ENCODE peak calls at places on chromosomes 1 and 21, in five cellular contexts. J, V, Y, E and U are unnamed samples.

GRCh38 chr1:187696092-187696491 is 867.3 kb downstream of the PLA2G4A start:
- DNase-seq in J (no peak), V (no peak), Y (no peak), E (no peak), U (no peak)

GRCh38 chr1:228329887-228330286 is 76.7 kb downstream of the TRIM11 start:
- DNase-seq in J (no peak), V (no peak), Y (no peak), E (no peak), U (no peak)

GRCh38 chr21:27258222-27258621 is 291.3 kb upstream of the ADAMTS5 start:
- DNase-seq in J (no peak), V (no peak), Y (no peak), E (no peak), U (no peak)

GRCh38 chr1:169186106-169186505 is 79.6 kb downstream of the ATP1B1 start:
- DNase-seq in J (no peak), V (no peak), Y (no peak), E (no peak), U (no peak)

GRCh38 chr1:3019007-3019515 is 2.2 kb upstream of the ACTRT2 start:
- DNase-seq in J (no peak), V (no peak), Y (no peak), E (no peak), U (no peak)

GRCh38 chr1:245337829-245338484 is 183.2 kb downstream of the KIF26B start:
- DNase-seq in J (no peak), V (no peak), Y (no peak), E (no peak), U (peak; percentile 63)

GRCh38 chr1:115134850-115135484 is 45.7 kb upstream of the TSPAN2 start:
- DNase-seq in J (peak; percentile 22), V (no peak), Y (no peak), E (no peak), U (no peak)

GRCh38 chr1:22711071-22711470 is 432 bp downstream of the EPHB2 start:
- DNase-seq in J (no peak), V (no peak), Y (no peak), E (no peak), U (no peak)

GRCh38 chr1:174626031-174627020 is 178.6 kb downstream of the GPR52 start:
- DNase-seq in J (peak; percentile 16), V (no peak), Y (no peak), E (no peak), U (no peak)

GRCh38 chr1:62361426-62361825 is 42.2 kb upstream of the KANK4 start:
- DNase-seq in J (no peak), V (no peak), Y (no peak), E (no peak), U (no peak)

GRCh38 chr1:207941664-207942063 is 30.7 kb upstream of the CD34 start:
- DNase-seq in J (no peak), V (no peak), Y (no peak), E (no peak), U (no peak)

GRCh38 chr21:45972353-45972715 is 9.2 kb upstream of the COL6A1 start:
- DNase-seq in J (no peak), V (no peak), Y (no peak), E (no peak), U (no peak)

GRCh38 chr21:37188825-37189224 is 78.3 kb downstream of the VPS26C start:
- DNase-seq in J (no peak), V (no peak), Y (no peak), E (no peak), U (no peak)

GRCh38 chr1:209720326-209720725 is 15.7 kb downstream of the HSD11B1 start:
- DNase-seq in J (no peak), V (no peak), Y (no peak), E (no peak), U (no peak)

GRCh38 chr1:209717818-209718217 is 13.2 kb downstream of the HSD11B1 start:
- DNase-seq in J (no peak), V (no peak), Y (no peak), E (no peak), U (no peak)

GRCh38 chr1:209714338-209714737 is 9.7 kb downstream of the HSD11B1 start:
- DNase-seq in J (no peak), V (no peak), Y (no peak), E (no peak), U (no peak)

GRCh38 chr1:209710837-209711236 is 6.2 kb downstream of the HSD11B1 start:
- DNase-seq in J (no peak), V (no peak), Y (no peak), E (no peak), U (no peak)

DNA sequence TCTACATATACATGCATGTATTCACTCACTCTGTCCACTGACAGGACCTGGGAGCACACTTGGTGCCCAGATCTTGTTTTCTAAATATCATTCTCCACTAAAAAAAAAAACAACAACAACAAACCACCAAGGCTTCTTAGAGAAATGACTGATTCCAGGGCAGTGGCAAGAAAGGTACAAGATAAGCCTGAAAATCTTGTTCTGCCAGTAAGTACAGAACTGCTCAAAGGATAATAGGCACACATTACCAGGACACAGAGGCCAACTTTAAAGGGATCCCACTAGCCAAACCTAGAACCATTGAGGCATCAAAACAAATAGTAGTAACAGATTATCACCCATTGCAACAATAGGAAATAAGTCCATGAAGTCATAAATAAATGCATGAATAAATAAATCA is 10.7 kb downstream of the HSD11B1 start:
- DNase-seq in J (no peak), V (no peak), Y (no peak), E (no peak), U (no peak)
- TF ChIP-seq ATF3 in J (no peak), V (no peak), Y (no peak), E (no peak), U (no peak)

GRCh38 chr1:39195166-39196111 is 9.1 kb upstream of the MACF1 start:
- DNase-seq in J (no peak), V (no peak), Y (no peak), E (no peak), U (no peak)
- H3K9ac ChIP-seq in J (peak overlapping the region; percentile 13), V (no peak overlapping the region), Y (no peak overlapping the region), E (no peak overlapping the region), U (no peak overlapping the region)

DNA sequence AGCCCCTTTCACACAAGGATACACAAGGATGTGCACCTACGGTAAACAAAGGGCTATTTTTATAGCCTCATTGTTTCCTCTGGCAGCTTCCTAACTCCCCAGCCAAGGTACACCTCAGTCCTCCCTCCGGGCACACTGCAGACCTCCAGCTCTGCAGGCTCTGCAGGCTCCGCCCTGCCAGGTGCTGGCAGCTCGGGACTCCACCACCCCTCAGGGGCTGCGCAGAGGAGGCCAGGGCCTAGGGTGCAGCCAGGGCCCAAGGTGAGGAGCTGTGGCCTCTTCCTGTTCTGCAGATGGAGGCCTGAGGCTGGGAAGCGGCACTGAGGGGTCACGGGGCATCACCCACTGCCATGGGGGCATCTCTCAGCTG is 19.8 kb upstream of the CLSTN1 start:
- DNase-seq in J (no peak), V (no peak), Y (no peak), E (no peak), U (no peak)
- TF ChIP-seq SP1 in J (no peak), V (no peak), Y (no peak), E (no peak), U (no peak)

GRCh38 chr1:12445257-12445656 is 172.8 kb downstream of the DHRS3 start:
- DNase-seq in J (no peak), V (no peak), Y (no peak), E (no peak), U (no peak)
- TF ChIP-seq ATF3 in J (no peak), V (no peak), Y (no peak), E (no peak), U (no peak)

GRCh38 chr1:8097908-8098307 is 71.8 kb upstream of the ERRFI1 start:
- DNase-seq in J (no peak), V (no peak), Y (no peak), E (no peak), U (no peak)
- H3K9ac ChIP-seq in J (peak overlapping the region; percentile 70), V (peak overlapping the region; percentile 67), Y (no peak overlapping the region), E (peak overlapping the region; percentile 43), U (no peak overlapping the region)